ENCODE peak calls at places on chromosomes 5 and 9, in four cellular contexts. I, R, E and L are unnamed samples.

GRCh38 chr5:127187711-127188110 is 102.9 kb upstream of the MEGF10 start:
- DNase-seq in I (no peak), R (no peak), E (no peak), L (no peak)

GRCh38 chr9:127538849-127539258 is 73.2 kb upstream of the STXBP1 start:
- DNase-seq in I (no peak), R (no peak), E (no peak), L (no peak)

GRCh38 chr9:132201780-132202703 is 40.2 kb downstream of the NTNG2 start:
- DNase-seq in I (no peak), R (no peak), E (no peak), L (no peak)

GRCh38 chr9:37566716-37567115 is 9.5 kb downstream of the FBXO10 start:
- DNase-seq in I (no peak), R (no peak), E (no peak), L (no peak)

GRCh38 chr5:78677777-78678668 is 29.5 kb upstream of the LHFPL2 start:
- DNase-seq in I (no peak), R (peak), E (peak), L (peak)

GRCh38 chr5:180498378-180498777 is 4.2 kb downstream of the CNOT6 start:
- DNase-seq in I (no peak), R (no peak), E (no peak), L (no peak)

GRCh38 chr5:142906863-142907671 is 136.9 kb downstream of the ARHGAP26 start:
- DNase-seq in I (no peak), R (no peak), E (peak), L (peak)

GRCh38 chr5:169767938-169768337 is 130.9 kb downstream of the DOCK2 start:
- DNase-seq in I (peak), R (no peak), E (peak), L (no peak)

GRCh38 chr5:84255318-84255717 is 129.4 kb downstream of the EDIL3 start:
- DNase-seq in I (no peak), R (no peak), E (no peak), L (no peak)

GRCh38 chr5:140246378-140247122 is 56.4 kb downstream of the PFDN1 start:
- DNase-seq in I (no peak), R (no peak), E (peak), L (peak)

GRCh38 chr5:142408536-142409252 is 83.9 kb upstream of the SPRY4 start:
- DNase-seq in I (no peak), R (no peak), E (no peak), L (no peak)

GRCh38 chr9:35605336-35606137 is 475 bp downstream of the TESK1 start:
- DNase-seq in I (peak), R (no peak), E (no peak), L (peak)

GRCh38 chr9:108269421-108269820 is 586.4 kb downstream of the ACTL7B start:
- DNase-seq in I (no peak), R (no peak), E (no peak), L (no peak)

GRCh38 chr5:160427607-160428006 is 6.0 kb downstream of the PTTG1 start:
- DNase-seq in I (no peak), R (no peak), E (no peak), L (no peak)

GRCh38 chr9:72445291-72446000 is 76.0 kb upstream of the TMC1 start:
- DNase-seq in I (no peak), R (no peak), E (no peak), L (no peak)

GRCh38 chr9:117224676-117225075 is 190.2 kb downstream of the ASTN2 start:
- DNase-seq in I (no peak), R (peak), E (no peak), L (no peak)

GRCh38 chr5:87099246-87099914 is 168.3 kb upstream of the RASA1 start:
- DNase-seq in I (no peak), R (no peak), E (no peak), L (no peak)

GRCh38 chr5:176697267-176697928 is 50.1 kb downstream of the TSPAN17 start:
- DNase-seq in I (no peak), R (no peak), E (no peak), L (no peak)

GRCh38 chr5:96957125-96958041 is 21.5 kb downstream of the LNPEP start:
- DNase-seq in I (no peak), R (no peak), E (no peak), L (no peak)

GRCh38 chr5:73370620-73371583 is 77.7 kb downstream of the FOXD1 start:
- DNase-seq in I (no peak), R (peak), E (peak), L (no peak)

GRCh38 chr9:32525506-32525905 is 490 bp downstream of the RIGI start:
- DNase-seq in I (no peak), R (no peak), E (no peak), L (no peak)

GRCh38 chr5:73135429-73136276 is 15.3 kb downstream of the TMEM171 start:
- DNase-seq in I (peak), R (no peak), E (no peak), L (no peak)

GRCh38 chr5:93357686-93358085 is 223.3 kb downstream of the NR2F1-AS1 start:
- DNase-seq in I (no peak), R (no peak), E (no peak), L (no peak)

GRCh38 chr9:22913026-22913425 is 466.4 kb downstream of the DMRTA1 start:
- DNase-seq in I (no peak), R (no peak), E (no peak), L (no peak)

GRCh38 chr5:149195337-149195887 is 54.1 kb downstream of the ABLIM3 start:
- DNase-seq in I (no peak), R (no peak), E (no peak), L (peak)

GRCh38 chr5:147690595-147690994 is 91.9 kb downstream of the JAKMIP2 start:
- DNase-seq in I (peak), R (no peak), E (no peak), L (no peak)

GRCh38 chr5:176427971-176428370 is 11.6 kb upstream of the CLTB start:
- DNase-seq in I (no peak), R (no peak), E (no peak), L (no peak)

GRCh38 chr5:36357391-36357790 is 55.7 kb upstream of the RANBP3L start:
- DNase-seq in I (no peak), R (no peak), E (no peak), L (no peak)

GRCh38 chr9:110999379-110999778 is 38.9 kb downstream of the LPAR1 start:
- DNase-seq in I (no peak), R (no peak), E (no peak), L (no peak)

GRCh38 chr9:135021393-135021789 is 66.1 kb upstream of the OLFM1 start:
- DNase-seq in I (no peak), R (no peak), E (no peak), L (peak)

GRCh38 chr5:17312358-17312757 is 94.9 kb downstream of the BASP1 start:
- DNase-seq in I (no peak), R (no peak), E (no peak), L (no peak)

GRCh38 chr9:38017149-38017884 is 51.7 kb downstream of the SHB start:
- DNase-seq in I (peak), R (peak), E (no peak), L (peak)

GRCh38 chr9:35114921-35115341 is 731 bp downstream of the ATOSB start:
- DNase-seq in I (peak), R (no peak), E (peak), L (peak)

GRCh38 chr9:21252727-21253547 is 13.1 kb upstream of the IFNA14 start:
- DNase-seq in I (peak), R (no peak), E (no peak), L (no peak)
- H3K4me3 ChIP-seq in I (no peak), R (no peak), E (no peak), L (no peak)

GRCh38 chr5:43195670-43196265 is 3.7 kb downstream of the NIM1K start:
- DNase-seq in I (no peak), R (no peak), E (no peak), L (no peak)

GRCh38 chr5:43192558-43193170 is 639 bp downstream of the NIM1K start:
- DNase-seq in I (peak), R (no peak), E (peak), L (peak)

GRCh38 chr5:43191740-43192557 is at the start of gene NIM1K:
- DNase-seq in I (peak), R (no peak), E (peak), L (peak)

GRCh38 chr5:43193171-43193951 is 1.3 kb downstream of the NIM1K start:
- DNase-seq in I (no peak), R (peak), E (peak), L (no peak)

DNA sequence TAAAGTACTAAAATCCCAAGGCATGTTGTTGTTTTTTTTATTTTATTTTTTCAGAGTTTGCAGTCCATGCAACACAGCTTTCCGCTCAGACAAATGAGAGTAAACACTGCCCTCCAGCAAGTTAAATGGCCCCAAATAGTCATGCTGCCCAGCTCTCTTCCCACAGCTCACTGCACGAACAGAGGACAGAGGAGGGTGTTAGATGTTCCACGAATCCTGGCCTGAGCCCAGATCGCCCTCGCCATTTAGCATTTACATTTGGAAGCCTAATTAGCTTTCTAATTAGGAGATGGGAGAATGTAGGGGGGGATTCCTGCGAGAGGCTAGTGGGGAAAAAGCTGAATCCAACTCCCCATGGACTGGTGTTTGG is 1.9 kb downstream of the NIM1K start:
- DNase-seq in I (no peak), R (no peak), E (no peak), L (no peak)
- H3K4me3 ChIP-seq in I (no peak), R (no peak), E (peak), L (no peak)

DNA sequence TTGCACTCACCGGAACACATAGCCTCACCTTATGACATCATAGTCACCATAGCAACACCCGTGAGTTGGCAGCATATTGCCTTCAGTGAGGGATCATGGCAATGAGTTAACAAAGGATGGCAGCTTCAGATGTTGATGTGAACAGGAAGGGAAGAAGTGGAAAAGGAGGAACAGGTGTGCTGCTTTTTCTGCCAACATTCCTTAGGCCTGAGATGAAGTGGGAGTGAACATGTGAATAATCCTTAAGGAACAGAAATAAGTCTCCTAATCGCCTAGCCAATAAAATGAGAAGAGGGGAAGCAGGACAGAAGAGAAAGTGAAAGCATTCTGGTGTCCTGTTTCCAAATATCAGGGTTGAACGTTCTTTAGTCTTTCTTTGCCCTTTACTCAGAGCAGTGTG is 360.0 kb downstream of the BRINP1 start:
- DNase-seq in I (no peak), R (no peak), E (no peak), L (no peak)
- H3K4me3 ChIP-seq in I (no peak), R (peak), E (no peak), L (peak)

GRCh38 chr5:98933446-98934072 is 4.8 kb upstream of the CHD1 start:
- DNase-seq in I (no peak), R (no peak), E (no peak), L (no peak)
- H3K4me3 ChIP-seq in I (no peak), R (no peak), E (no peak), L (peak)

DNA sequence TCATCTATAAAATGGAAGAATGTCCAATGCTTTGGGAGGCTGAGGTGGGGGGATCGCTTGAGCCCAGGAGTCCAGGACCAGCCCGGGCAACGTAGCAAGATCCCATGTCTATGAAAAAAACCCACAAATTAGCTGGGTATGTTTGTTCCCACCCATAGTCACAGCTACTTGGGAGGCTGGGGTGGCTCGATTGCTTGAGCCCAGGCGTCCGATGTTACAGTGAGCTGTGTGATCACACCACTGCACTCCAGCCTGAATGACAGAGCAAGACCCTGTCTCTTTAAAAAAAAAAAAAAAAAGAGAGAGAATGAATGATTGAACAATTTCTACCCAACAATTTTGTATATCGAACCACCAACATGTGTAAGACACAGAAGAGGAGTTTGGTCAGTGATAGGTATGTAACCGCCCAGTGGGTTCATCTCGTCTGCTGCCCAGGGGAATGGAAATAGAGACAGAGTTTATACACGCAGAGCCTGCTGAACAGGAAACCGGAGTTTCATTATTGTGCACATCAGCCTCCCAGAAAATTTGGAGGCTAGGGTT is 26.2 kb upstream of the ERGIC1 start:
- DNase-seq in I (no peak), R (no peak), E (no peak), L (no peak)
- H3K4me3 ChIP-seq in I (no peak), R (no peak), E (no peak), L (peak)

GRCh38 chr5:132225165-132226032 is 2.3 kb downstream of the P4HA2 start:
- DNase-seq in I (peak), R (no peak), E (peak), L (peak)

GRCh38 chr5:132227485-132228240 is at the start of gene P4HA2:
- DNase-seq in I (peak), R (no peak), E (peak), L (peak)

GRCh38 chr5:132228241-132229035 is 785 bp upstream of the P4HA2 start:
- DNase-seq in I (no peak), R (no peak), E (no peak), L (no peak)

GRCh38 chr5:132227235-132227484 is 493 bp downstream of the P4HA2 start:
- DNase-seq in I (no peak), R (no peak), E (no peak), L (no peak)

DNA sequence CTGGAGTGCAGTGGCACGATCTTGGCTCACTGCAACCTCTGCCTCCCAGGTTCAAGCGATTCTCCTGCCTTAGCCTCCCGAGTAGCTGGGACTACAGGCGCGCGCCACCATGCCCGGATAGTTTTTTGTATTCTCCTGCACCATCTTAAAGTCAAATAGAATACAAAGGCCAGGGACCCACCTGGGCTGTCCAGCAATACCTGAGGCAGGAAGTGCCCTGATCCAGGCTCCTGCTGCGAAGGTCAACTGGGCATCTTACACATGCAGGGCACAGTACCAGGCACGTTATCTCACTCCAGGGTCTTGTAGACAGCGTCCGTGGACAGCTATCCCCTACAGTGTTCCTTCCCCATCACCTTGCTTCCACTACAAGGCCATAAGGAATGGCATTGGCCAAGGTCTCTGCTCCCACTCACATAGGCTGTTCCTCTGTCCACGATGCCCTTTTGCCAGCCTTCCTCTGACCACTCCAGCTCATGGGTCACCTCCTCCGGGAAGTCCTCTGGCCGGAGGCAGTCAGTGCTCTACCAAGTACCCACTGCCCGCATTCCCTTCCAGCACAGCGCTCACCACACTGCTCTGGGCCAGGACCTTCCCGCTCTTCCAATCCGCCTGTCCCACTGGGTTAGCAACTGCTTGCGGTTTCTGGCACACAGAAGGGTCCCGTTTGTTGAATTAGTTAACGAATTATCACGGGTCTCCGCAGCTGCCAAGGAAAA is 978 bp downstream of the P4HA2 start:
- DNase-seq in I (no peak), R (no peak), E (no peak), L (peak)
- H3K4me3 ChIP-seq in I (peak), R (peak), E (peak), L (peak)

GRCh38 chr5:90475436-90475980 is 844 bp downstream of the POLR3G start:
- DNase-seq in I (no peak), R (no peak), E (no peak), L (no peak)
- H3K4me3 ChIP-seq in I (peak), R (peak), E (peak), L (peak)

GRCh38 chr9:14277761-14278160 is 36.2 kb downstream of the NFIB start:
- DNase-seq in I (no peak), R (no peak), E (no peak), L (no peak)
- H3K4me3 ChIP-seq in I (no peak), R (no peak), E (no peak), L (peak)